ENCODE peak calls at places on chromosomes 12 and 14, in five cellular contexts. One of them, this sample, is unnamed.
A peak's percentile ranks its signal among the peaks of the same experiment; 100 is the strongest.

GRCh38 chr12:78797201-78797931 is 67.2 kb upstream of the SYT1 start:
- DNase-seq in mucosa of gallbladder: no peak
- DNase-seq in AG09309: no peak
- DNase-seq in pons: no peak
- DNase-seq in psoas muscle: no peak
- DNase-seq in this sample: no peak

GRCh38 chr12:45478931-45479330 is 250.6 kb upstream of the ARID2 start:
- DNase-seq in AG09309: no peak
- DNase-seq in psoas muscle: no peak
- DNase-seq in pons: no peak
- DNase-seq in mucosa of gallbladder: no peak
- DNase-seq in this sample: no peak

GRCh38 chr14:55388160-55388559 is 23.5 kb downstream of the ATG14 start:
- DNase-seq in AG09309: peak; percentile 45
- DNase-seq in psoas muscle: no peak
- DNase-seq in pons: no peak
- DNase-seq in mucosa of gallbladder: no peak
- DNase-seq in this sample: no peak

GRCh38 chr12:93154096-93154728 is 223.5 kb upstream of the NUDT4 start:
- DNase-seq in pons: no peak
- DNase-seq in psoas muscle: no peak
- DNase-seq in mucosa of gallbladder: no peak
- DNase-seq in AG09309: no peak
- DNase-seq in this sample: no peak

GRCh38 chr14:95066427-95066986 is 90.8 kb downstream of the DICER1 start:
- DNase-seq in mucosa of gallbladder: no peak
- DNase-seq in AG09309: no peak
- DNase-seq in psoas muscle: no peak
- DNase-seq in pons: no peak
- DNase-seq in this sample: no peak

GRCh38 chr14:54261283-54261682 is 135.5 kb upstream of the CDKN3 start:
- DNase-seq in mucosa of gallbladder: no peak
- DNase-seq in pons: no peak
- DNase-seq in AG09309: no peak
- DNase-seq in psoas muscle: no peak
- DNase-seq in this sample: no peak

GRCh38 chr14:96888593-96888992 is 91.4 kb downstream of the VRK1 start:
- DNase-seq in pons: no peak
- DNase-seq in AG09309: no peak
- DNase-seq in psoas muscle: no peak
- DNase-seq in mucosa of gallbladder: no peak
- DNase-seq in this sample: no peak

GRCh38 chr12:11758838-11759509 is 109.5 kb downstream of the ETV6 start:
- DNase-seq in pons: peak; percentile 45
- DNase-seq in AG09309: no peak
- DNase-seq in mucosa of gallbladder: peak; percentile 50
- DNase-seq in psoas muscle: no peak
- DNase-seq in this sample: no peak

GRCh38 chr12:67137256-67137655 is 131.9 kb upstream of the CAND1 start:
- DNase-seq in AG09309: no peak
- DNase-seq in mucosa of gallbladder: no peak
- DNase-seq in pons: no peak
- DNase-seq in psoas muscle: no peak
- DNase-seq in this sample: no peak

GRCh38 chr12:8829128-8829524 is 6.7 kb downstream of the A2ML1 start:
- DNase-seq in psoas muscle: no peak
- DNase-seq in pons: no peak
- DNase-seq in AG09309: no peak
- DNase-seq in mucosa of gallbladder: no peak
- DNase-seq in this sample: no peak

GRCh38 chr14:105364100-105364708 is 34.1 kb upstream of the TEX22 start:
- DNase-seq in AG09309: no peak
- DNase-seq in mucosa of gallbladder: no peak
- DNase-seq in pons: no peak
- DNase-seq in psoas muscle: no peak
- DNase-seq in this sample: no peak

GRCh38 chr12:98939350-98939749 is 294.3 kb downstream of the APAF1 start:
- DNase-seq in AG09309: peak; percentile 46
- DNase-seq in pons: peak; percentile 83
- DNase-seq in psoas muscle: no peak
- DNase-seq in mucosa of gallbladder: no peak
- DNase-seq in this sample: peak; percentile 39

GRCh38 chr12:70243510-70244331 is 488 bp downstream of the CNOT2 start:
- DNase-seq in psoas muscle: peak; percentile 68
- DNase-seq in mucosa of gallbladder: peak; percentile 47
- DNase-seq in pons: peak; percentile 64
- DNase-seq in AG09309: no peak
- DNase-seq in this sample: peak; percentile 76

GRCh38 chr14:105168979-105169507 is 467 bp upstream of the JAG2 start:
- DNase-seq in pons: no peak
- DNase-seq in psoas muscle: no peak
- DNase-seq in mucosa of gallbladder: no peak
- DNase-seq in AG09309: no peak
- DNase-seq in this sample: peak; percentile 28

GRCh38 chr14:68089146-68089715 is 269.7 kb downstream of the RAD51B start:
- DNase-seq in psoas muscle: no peak
- DNase-seq in pons: no peak
- DNase-seq in AG09309: no peak
- DNase-seq in mucosa of gallbladder: no peak
- DNase-seq in this sample: no peak

GRCh38 chr12:46556820-46557524 is 184.4 kb upstream of the SLC38A2 start:
- DNase-seq in AG09309: peak; percentile 62
- DNase-seq in psoas muscle: no peak
- DNase-seq in pons: no peak
- DNase-seq in mucosa of gallbladder: no peak
- DNase-seq in this sample: no peak

GRCh38 chr12:19630536-19630935 is 191.2 kb downstream of the AEBP2 start:
- DNase-seq in psoas muscle: no peak
- DNase-seq in mucosa of gallbladder: no peak
- DNase-seq in pons: no peak
- DNase-seq in AG09309: no peak
- DNase-seq in this sample: no peak

GRCh38 chr14:57171903-57172302 is 96.8 kb downstream of the EXOC5 start:
- DNase-seq in psoas muscle: no peak
- DNase-seq in pons: no peak
- DNase-seq in AG09309: no peak
- DNase-seq in mucosa of gallbladder: no peak
- DNase-seq in this sample: no peak

GRCh38 chr12:74431821-74432220 is 105.8 kb upstream of the ATXN7L3B start:
- DNase-seq in psoas muscle: no peak
- DNase-seq in mucosa of gallbladder: no peak
- DNase-seq in AG09309: no peak
- DNase-seq in pons: no peak
- DNase-seq in this sample: no peak

GRCh38 chr12:4257442-4257841 is 16.1 kb upstream of the CCND2 start:
- DNase-seq in AG09309: no peak
- DNase-seq in mucosa of gallbladder: no peak
- DNase-seq in psoas muscle: no peak
- DNase-seq in pons: no peak
- DNase-seq in this sample: no peak

GRCh38 chr12:59093090-59093489 is 172.8 kb upstream of the LRIG3 start:
- DNase-seq in mucosa of gallbladder: no peak
- DNase-seq in pons: no peak
- DNase-seq in AG09309: no peak
- DNase-seq in psoas muscle: no peak
- DNase-seq in this sample: no peak

GRCh38 chr12:6333566-6333965 is 8.3 kb downstream of the TNFRSF1A start:
- DNase-seq in pons: no peak
- DNase-seq in mucosa of gallbladder: no peak
- DNase-seq in psoas muscle: no peak
- DNase-seq in AG09309: no peak
- DNase-seq in this sample: no peak

GRCh38 chr12:97168804-97169203 is 261.7 kb downstream of the NEDD1 start:
- DNase-seq in mucosa of gallbladder: no peak
- DNase-seq in psoas muscle: no peak
- DNase-seq in pons: no peak
- DNase-seq in AG09309: no peak
- DNase-seq in this sample: no peak

GRCh38 chr12:131923260-131923659 is 5.8 kb upstream of the PUS1 start:
- DNase-seq in AG09309: no peak
- DNase-seq in pons: no peak
- DNase-seq in mucosa of gallbladder: no peak
- DNase-seq in psoas muscle: no peak
- DNase-seq in this sample: no peak

GRCh38 chr12:685388-685787 is 22.1 kb upstream of the NINJ2 start:
- DNase-seq in AG09309: no peak
- DNase-seq in psoas muscle: no peak
- DNase-seq in mucosa of gallbladder: peak; percentile 16
- DNase-seq in pons: no peak
- DNase-seq in this sample: no peak

GRCh38 chr12:9899209-9899608 is 17.9 kb downstream of the KLRF2 start:
- DNase-seq in pons: no peak
- DNase-seq in AG09309: no peak
- DNase-seq in mucosa of gallbladder: no peak
- DNase-seq in psoas muscle: no peak
- DNase-seq in this sample: no peak

GRCh38 chr12:104605685-104606084 is 148.9 kb downstream of the CHST11 start:
- DNase-seq in mucosa of gallbladder: peak; percentile 42
- DNase-seq in AG09309: no peak
- DNase-seq in psoas muscle: peak; percentile 70
- DNase-seq in pons: peak; percentile 78
- DNase-seq in this sample: peak; percentile 48

GRCh38 chr14:100027771-100028490 is 37.3 kb upstream of the EVL start:
- DNase-seq in mucosa of gallbladder: no peak
- DNase-seq in pons: no peak
- DNase-seq in psoas muscle: no peak
- DNase-seq in AG09309: no peak
- DNase-seq in this sample: no peak

GRCh38 chr12:67593041-67593870 is 55.3 kb upstream of the DYRK2 start:
- DNase-seq in AG09309: no peak
- DNase-seq in pons: no peak
- DNase-seq in mucosa of gallbladder: peak; percentile 89
- DNase-seq in psoas muscle: no peak
- DNase-seq in this sample: no peak

GRCh38 chr12:26065451-26065850 is 59.4 kb downstream of the BHLHE41 start:
- DNase-seq in pons: no peak
- DNase-seq in psoas muscle: no peak
- DNase-seq in mucosa of gallbladder: no peak
- DNase-seq in AG09309: no peak
- DNase-seq in this sample: no peak

GRCh38 chr12:75488553-75488952 is 8.0 kb downstream of the GLIPR1 start:
- DNase-seq in AG09309: no peak
- DNase-seq in pons: no peak
- DNase-seq in mucosa of gallbladder: peak; percentile 27
- DNase-seq in psoas muscle: no peak
- DNase-seq in this sample: no peak

GRCh38 chr12:5493018-5493417 is 61.1 kb downstream of the NTF3 start:
- DNase-seq in AG09309: no peak
- DNase-seq in pons: no peak
- DNase-seq in psoas muscle: no peak
- DNase-seq in mucosa of gallbladder: no peak
- DNase-seq in this sample: no peak

GRCh38 chr14:104342435-104343293 is 204.3 kb downstream of the KIF26A start:
- DNase-seq in psoas muscle: no peak
- DNase-seq in AG09309: no peak
- DNase-seq in mucosa of gallbladder: no peak
- DNase-seq in pons: no peak
- DNase-seq in this sample: no peak

GRCh38 chr12:10365716-10366433 is 24.0 kb downstream of the KLRK1 start:
- DNase-seq in mucosa of gallbladder: no peak
- DNase-seq in pons: peak; percentile 69
- DNase-seq in psoas muscle: no peak
- DNase-seq in AG09309: no peak
- DNase-seq in this sample: peak; percentile 46

GRCh38 chr12:117188961-117189724 is 1.1 kb downstream of the FBXO21 start:
- DNase-seq in pons: peak; percentile 89
- DNase-seq in psoas muscle: no peak
- DNase-seq in mucosa of gallbladder: peak; percentile 13
- DNase-seq in AG09309: peak; percentile 24
- DNase-seq in this sample: peak; percentile 67

GRCh38 chr12:88578274-88578673 is 2.0 kb downstream of the KITLG start:
- DNase-seq in AG09309: no peak
- DNase-seq in mucosa of gallbladder: no peak
- DNase-seq in psoas muscle: no peak
- DNase-seq in pons: no peak
- DNase-seq in this sample: no peak

GRCh38 chr12:117762143-117762542 is 206.6 kb downstream of the KSR2 start:
- DNase-seq in mucosa of gallbladder: no peak
- DNase-seq in pons: no peak
- DNase-seq in AG09309: no peak
- DNase-seq in psoas muscle: no peak
- DNase-seq in this sample: no peak

GRCh38 chr12:63151898-63152700 is 1.1 kb upstream of the AVPR1A start:
- DNase-seq in pons: peak; percentile 43
- DNase-seq in psoas muscle: no peak
- DNase-seq in mucosa of gallbladder: peak; percentile 24
- DNase-seq in AG09309: no peak
- DNase-seq in this sample: peak; percentile 34

GRCh38 chr14:102541771-102542170 is 32.2 kb upstream of the ANKRD9 start:
- DNase-seq in AG09309: no peak
- DNase-seq in pons: no peak
- DNase-seq in psoas muscle: no peak
- DNase-seq in mucosa of gallbladder: no peak
- DNase-seq in this sample: no peak